ENCODE peak calls at places on chromosomes 3 and 15, in five cellular contexts. X is PC-3, D is esophagus muscularis mucosa, Q is right lobe of liver, T is heart right ventricle. Z is an unnamed sample.
A peak's percentile ranks its signal among the peaks of the same experiment; 100 is the strongest.

GRCh38 chr3:129323651-129324294 is 45.1 kb downstream of the HMCES start:
- DNase-seq in X (no peak), D (no peak), T (no peak), Q (peak; percentile 79), Z (no peak)

GRCh38 chr3:53202331-53203015 is 41.5 kb downstream of the PRKCD start:
- DNase-seq in D (no peak), T (no peak), Q (no peak), X (no peak), Z (no peak)

GRCh38 chr3:69012836-69013255 is 638 bp downstream of the EOGT start:
- DNase-seq in D (no peak), T (peak; percentile 62), X (peak; percentile 4), Q (peak; percentile 64), Z (peak; percentile 45)

GRCh38 chr15:40308844-40309189 is 1.1 kb upstream of the PLCB2 start:
- DNase-seq in Q (peak; percentile 65), T (no peak), D (no peak), X (no peak), Z (no peak)

GRCh38 chr3:47082519-47082918 is 81.4 kb downstream of the SETD2 start:
- DNase-seq in X (peak; percentile 44), D (no peak), Q (no peak), T (no peak), Z (no peak)

GRCh38 chr15:67024322-67024997 is 40.9 kb upstream of the SMAD3 start:
- DNase-seq in D (no peak), X (peak; percentile 90), Q (peak; percentile 83), T (peak; percentile 37), Z (peak; percentile 85)

GRCh38 chr3:17132286-17133115 is 247.7 kb downstream of the PLCL2 start:
- DNase-seq in T (no peak), D (no peak), Q (no peak), X (no peak), Z (no peak)

GRCh38 chr15:98878862-98879261 is 128.7 kb downstream of the PGPEP1L start:
- DNase-seq in T (no peak), X (no peak), Q (no peak), D (no peak), Z (no peak)

GRCh38 chr3:177460100-177460499 is 262.8 kb upstream of the TBL1XR1 start:
- DNase-seq in T (no peak), D (no peak), Q (no peak), X (no peak), Z (no peak)

GRCh38 chr3:13206799-13207577 is 133.8 kb upstream of the IQSEC1 start:
- DNase-seq in D (no peak), X (no peak), Q (no peak), T (no peak), Z (no peak)

GRCh38 chr15:68808091-68808490 is 12.6 kb downstream of the ANP32A start:
- DNase-seq in Q (peak; percentile 14), D (no peak), X (no peak), T (no peak), Z (no peak)

GRCh38 chr3:121722346-121722745 is 27.2 kb downstream of the GOLGB1 start:
- DNase-seq in Q (no peak), X (no peak), D (no peak), T (no peak), Z (no peak)

GRCh38 chr3:111852540-111852939 is 6.5 kb upstream of the PHLDB2 start:
- DNase-seq in X (no peak), T (no peak), D (no peak), Q (no peak), Z (no peak)

GRCh38 chr15:23912191-23912590 is 225.1 kb upstream of the NDN start:
- DNase-seq in T (peak; percentile 16), Q (no peak), D (no peak), X (no peak), Z (no peak)

GRCh38 chr3:4643904-4644547 is 150.9 kb downstream of the ITPR1 start:
- DNase-seq in T (no peak), Q (no peak), D (no peak), X (no peak), Z (no peak)

GRCh38 chr3:31562525-31562924 is 29.8 kb downstream of the STT3B start:
- DNase-seq in D (no peak), Q (peak; percentile 36), X (no peak), T (peak; percentile 17), Z (peak; percentile 9)

GRCh38 chr3:29280675-29281264 is at the start of gene RBMS3:
- DNase-seq in Q (peak; percentile 70), D (peak; percentile 95), T (peak; percentile 84), X (peak; percentile 91), Z (peak; percentile 34)

GRCh38 chr3:195129644-195130492 is 141.1 kb downstream of the XXYLT1 start:
- DNase-seq in X (no peak), D (no peak), Q (no peak), T (no peak), Z (no peak)

GRCh38 chr3:52877085-52877484 is 20.3 kb downstream of the STIMATE start:
- DNase-seq in D (no peak), Q (no peak), X (no peak), T (no peak), Z (no peak)

GRCh38 chr3:11651900-11652299 is 8.2 kb upstream of the VGLL4 start:
- DNase-seq in D (no peak), X (peak; percentile 70), Q (no peak), T (no peak), Z (peak; percentile 26)

GRCh38 chr15:26634319-26634718 is 138.5 kb downstream of the GABRB3 start:
- DNase-seq in T (no peak), D (no peak), X (no peak), Q (no peak), Z (no peak)

GRCh38 chr15:69963375-69963774 is 134.3 kb downstream of the TLE3 start:
- DNase-seq in T (no peak), X (peak; percentile 65), Q (no peak), D (no peak), Z (no peak)

GRCh38 chr3:195257454-195258448 is 13.2 kb downstream of the XXYLT1 start:
- DNase-seq in X (no peak), T (no peak), D (peak; percentile 79), Q (peak; percentile 44), Z (no peak)

GRCh38 chr3:141405025-141405424 is 36.7 kb downstream of the ZBTB38 start:
- DNase-seq in T (no peak), X (peak; percentile 45), D (no peak), Q (no peak), Z (no peak)

GRCh38 chr3:146065573-146066006 is 95.4 kb downstream of the PLOD2 start:
- DNase-seq in T (no peak), D (no peak), X (peak; percentile 82), Q (no peak), Z (peak; percentile 59)

GRCh38 chr3:120160050-120160449 is 65.8 kb upstream of the GSK3B start:
- DNase-seq in T (peak; percentile 24), Q (no peak), X (peak; percentile 99), D (peak; percentile 94), Z (no peak)

GRCh38 chr3:111676177-111677021 is 81.3 kb upstream of the ZBED2 start:
- DNase-seq in D (no peak), X (peak; percentile 99), Q (no peak), T (no peak), Z (peak; percentile 98)

GRCh38 chr3:172135766-172136729 is 96.7 kb downstream of the FNDC3B start:
- DNase-seq in T (no peak), X (no peak), D (no peak), Q (no peak), Z (no peak)

GRCh38 chr15:78708713-78709112 is 67.7 kb upstream of the CHRNB4 start:
- DNase-seq in D (no peak), X (no peak), T (no peak), Q (no peak), Z (no peak)

GRCh38 chr3:14524311-14524711 is 15.8 kb downstream of the GRIP2 start:
- DNase-seq in X (no peak), T (no peak), D (no peak), Q (peak; percentile 34), Z (no peak)

GRCh38 chr15:84817461-84818081 is 415 bp downstream of the ALPK3 start:
- DNase-seq in D (no peak), T (no peak), X (no peak), Q (no peak), Z (no peak)

GRCh38 chr15:67079361-67079760 is 14.0 kb downstream of the SMAD3 start:
- DNase-seq in D (no peak), T (no peak), Q (no peak), X (no peak), Z (no peak)

GRCh38 chr3:127556565-127556964 is 34.0 kb downstream of the TPRA1 start:
- DNase-seq in D (no peak), T (no peak), Q (no peak), X (no peak), Z (no peak)

GRCh38 chr3:152284906-152285305 is 16.2 kb downstream of the MBNL1 start:
- DNase-seq in D (no peak), Q (no peak), T (no peak), X (no peak), Z (no peak)
- H3K4me1 ChIP-seq in D (peaks cover 65% of the 10 kb centered on the region), Q (no peaks in the 10 kb centered on the region), T (peaks cover 86% of the 10 kb centered on the region), X (peaks cover 26% of the 10 kb centered on the region), Z (peaks cover 14% of the 10 kb centered on the region)

GRCh38 chr3:152317956-152318355 is 49.2 kb downstream of the MBNL1 start:
- DNase-seq in Q (no peak), T (no peak), D (no peak), X (peak; percentile 63), Z (no peak)

GRCh38 chr3:152318512-152318911 is 49.8 kb downstream of the MBNL1 start:
- DNase-seq in D (no peak), T (no peak), X (no peak), Q (no peak), Z (no peak)

GRCh38 chr3:152320201-152320617 is 51.5 kb downstream of the MBNL1 start:
- DNase-seq in Q (no peak), T (no peak), D (no peak), X (peak; percentile 16), Z (peak; percentile 30)

GRCh38 chr3:152321321-152321720 is 52.6 kb downstream of the MBNL1 start:
- DNase-seq in X (no peak), T (no peak), D (no peak), Q (no peak), Z (no peak)

GRCh38 chr3:152319256-152319655 is 50.5 kb downstream of the MBNL1 start:
- DNase-seq in X (no peak), D (no peak), Q (no peak), T (no peak), Z (no peak)
- H3K4me1 ChIP-seq in X (peaks cover 34% of the 10 kb centered on the region), D (peaks cover 90% of the 10 kb centered on the region), Q (no peaks in the 10 kb centered on the region), T (peaks cover 99% of the 10 kb centered on the region), Z (no peaks in the 10 kb centered on the region)

DNA sequence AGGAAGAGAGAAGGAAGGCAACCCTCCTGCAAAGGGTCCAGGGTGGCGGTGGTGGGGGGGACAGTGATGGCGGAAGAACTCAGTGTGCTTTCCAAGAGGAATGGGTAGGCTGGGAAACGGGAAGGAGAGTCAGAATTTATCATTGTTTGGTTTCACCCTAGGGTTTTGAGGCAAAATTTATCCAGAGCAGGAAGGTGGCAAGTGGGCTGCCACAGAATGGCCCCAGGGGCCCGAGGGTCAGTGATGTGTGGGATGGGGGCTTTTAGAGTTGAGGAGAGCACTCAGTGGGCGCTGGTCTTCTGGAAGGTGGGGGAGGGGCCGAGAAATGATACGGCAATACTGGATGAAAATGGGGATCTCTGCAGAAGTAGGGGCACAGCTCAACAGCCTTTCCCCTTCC is 581 bp downstream of the FAM131A start:
- DNase-seq in Q (no peak), D (no peak), T (no peak), X (no peak), Z (no peak)
- H3K4me1 ChIP-seq in Q (no peaks in the 10 kb centered on the region), D (peaks cover 38% of the 10 kb centered on the region), T (peaks cover 53% of the 10 kb centered on the region), X (peaks cover 41% of the 10 kb centered on the region), Z (no peaks in the 10 kb centered on the region)

DNA sequence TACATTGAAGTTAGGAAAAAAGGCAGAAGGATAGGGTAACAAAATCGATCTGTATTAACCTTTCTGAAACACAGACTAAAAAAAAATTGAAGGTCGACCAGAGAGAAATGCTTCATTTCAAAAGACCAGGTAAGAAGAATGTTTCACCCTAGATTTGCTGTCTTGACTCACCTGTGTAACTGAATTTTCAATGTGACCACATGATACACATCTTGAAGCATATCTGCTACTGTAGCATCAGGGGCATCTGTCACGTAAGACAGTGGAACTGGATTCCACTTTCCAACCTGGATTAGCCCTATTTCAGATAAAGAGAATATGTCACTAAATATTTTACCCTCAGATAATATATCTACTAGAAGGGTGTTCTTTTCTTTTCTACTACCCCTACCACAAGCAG is 9.3 kb downstream of the SATB1 start:
- DNase-seq in T (no peak), D (no peak), Q (no peak), X (no peak), Z (no peak)
- H3K4me1 ChIP-seq in T (peaks cover 24% of the 10 kb centered on the region), D (peaks cover 5% of the 10 kb centered on the region), Q (no peaks in the 10 kb centered on the region), X (peaks cover 10% of the 10 kb centered on the region), Z (peaks cover 2% of the 10 kb centered on the region)